ENCODE peak calls at places on chromosomes 3 and 15, in eight cellular contexts. D is neural crest cell, N is coronary artery, I is uterus, O is breast epithelium, G is endothelial cell, R is HCT116, X is neural progenitor cell. Z is an unnamed sample.

GRCh38 chr3:120094776-120095225 is 554 bp upstream of the GSK3B start:
- DNase-seq in G (no peak), X (peak), D (peak), I (no peak), R (no peak), N (peak), O (peak), Z (peak)

GRCh38 chr15:62164500-62165028 is 521 bp downstream of the C2CD4B start:
- DNase-seq in O (no peak), I (no peak), G (peak), X (peak), D (peak), R (no peak), N (no peak), Z (peak)

GRCh38 chr15:79212589-79213139 is 69.9 kb upstream of the ANKRD34C start:
- DNase-seq in R (no peak), I (no peak), X (peak), O (no peak), N (no peak), D (no peak), G (no peak), Z (no peak)

GRCh38 chr3:113088616-113089015 is 97.8 kb downstream of the GTPBP8 start:
- DNase-seq in N (no peak), D (no peak), X (no peak), R (no peak), I (no peak), G (no peak), O (no peak), Z (no peak)

GRCh38 chr3:56801597-56802410 is at the start of gene ARHGEF3:
- DNase-seq in G (peak), N (peak), R (peak), O (peak), D (peak), I (peak), X (peak), Z (peak)

GRCh38 chr3:27483117-27484001 is 825 bp downstream of the SLC4A7 start:
- DNase-seq in I (peak), G (peak), N (peak), D (peak), R (no peak), X (peak), O (no peak), Z (peak)

GRCh38 chr3:129004639-129005295 is 3.7 kb downstream of the EFCC1 start:
- DNase-seq in G (no peak), D (no peak), N (no peak), R (no peak), X (no peak), I (no peak), O (no peak), Z (no peak)

GRCh38 chr15:91982401-91982800 is 128.9 kb downstream of the SLCO3A1 start:
- DNase-seq in G (no peak), R (no peak), X (no peak), O (no peak), N (no peak), I (no peak), D (no peak), Z (no peak)

GRCh38 chr3:11452988-11453847 is 181.0 kb downstream of the ATG7 start:
- DNase-seq in N (no peak), O (no peak), R (no peak), D (no peak), G (no peak), I (peak), X (peak), Z (no peak)

GRCh38 chr3:152202976-152203626 is 65.6 kb upstream of the MBNL1 start:
- DNase-seq in R (no peak), N (no peak), D (no peak), I (no peak), O (no peak), G (no peak), X (no peak), Z (no peak)

GRCh38 chr3:39577541-39577940 is 110.1 kb downstream of the MOBP start:
- DNase-seq in D (no peak), O (no peak), R (no peak), N (no peak), I (no peak), X (peak), G (no peak), Z (peak)

GRCh38 chr15:56040081-56041035 is 46.9 kb upstream of the NEDD4 start:
- DNase-seq in I (peak), X (peak), N (no peak), G (no peak), D (no peak), R (peak), O (no peak), Z (no peak)

GRCh38 chr3:69983546-69984265 is 15.8 kb upstream of the SAMMSON start:
- DNase-seq in X (no peak), N (no peak), D (no peak), R (no peak), G (no peak), O (no peak), I (no peak), Z (no peak)

GRCh38 chr15:95076381-95076780 is 845.0 kb downstream of the MCTP2 start:
- DNase-seq in G (no peak), N (no peak), O (no peak), I (no peak), X (no peak), D (no peak), R (no peak), Z (no peak)

GRCh38 chr3:67017211-67017610 is 19.1 kb downstream of the KBTBD8 start:
- DNase-seq in O (no peak), D (no peak), R (no peak), X (no peak), I (no peak), N (no peak), G (no peak), Z (no peak)

GRCh38 chr15:46251873-46252272 is 617.0 kb downstream of the SQOR start:
- DNase-seq in N (no peak), R (no peak), O (no peak), X (no peak), D (no peak), I (no peak), G (no peak), Z (no peak)

GRCh38 chr3:49803464-49804140 is 541 bp downstream of the INKA1 start:
- DNase-seq in N (peak), D (peak), G (peak), O (no peak), R (no peak), I (peak), X (peak), Z (peak)
- TF ChIP-seq CTCF in N (no peak), D (no peak), G (no peak), O (no peak), R (no peak), I (no peak), X (no peak), Z (no peak)

GRCh38 chr15:58758141-58758540 is 8.6 kb upstream of the ADAM10 start:
- DNase-seq in X (no peak), D (no peak), O (no peak), G (no peak), R (no peak), I (no peak), N (no peak), Z (no peak)
- TF ChIP-seq CTCF in X (peak), D (no peak), O (no peak), G (no peak), R (no peak), I (no peak), N (no peak), Z (no peak)

GRCh38 chr15:64618138-64618537 is 157.3 kb downstream of the RBPMS2 start:
- DNase-seq in R (no peak), N (no peak), I (no peak), G (no peak), O (no peak), D (no peak), X (no peak), Z (no peak)

GRCh38 chr15:64611085-64611484 is 150.7 kb downstream of the ZNF609 start:
- DNase-seq in D (no peak), X (no peak), O (no peak), I (no peak), N (no peak), R (no peak), G (no peak), Z (no peak)

GRCh38 chr15:64618569-64618968 is 156.8 kb downstream of the RBPMS2 start:
- DNase-seq in D (no peak), N (no peak), R (no peak), O (no peak), G (no peak), X (no peak), I (no peak), Z (no peak)

GRCh38 chr15:64617727-64618126 is 157.3 kb downstream of the ZNF609 start:
- DNase-seq in I (no peak), X (peak), R (no peak), D (no peak), G (no peak), N (no peak), O (no peak), Z (no peak)

GRCh38 chr15:64614519-64614918 is 154.1 kb downstream of the ZNF609 start:
- DNase-seq in G (no peak), I (no peak), O (no peak), N (no peak), D (no peak), R (no peak), X (no peak), Z (no peak)
- TF ChIP-seq CTCF in G (no peak), I (no peak), O (no peak), N (no peak), D (no peak), R (no peak), X (no peak), Z (no peak)

GRCh38 chr3:150825916-150826377 is 63.0 kb upstream of the SIAH2 start:
- DNase-seq in X (no peak), N (no peak), I (no peak), D (no peak), O (no peak), R (no peak), G (no peak), Z (no peak)

GRCh38 chr3:150828997-150829396 is 66.0 kb upstream of the SIAH2 start:
- DNase-seq in I (no peak), R (no peak), D (no peak), N (no peak), O (no peak), G (no peak), X (no peak), Z (no peak)

GRCh38 chr3:150825192-150825915 is 62.4 kb upstream of the SIAH2 start:
- DNase-seq in X (no peak), N (no peak), I (no peak), D (no peak), G (no peak), O (no peak), R (no peak), Z (no peak)

GRCh38 chr3:150828261-150828660 is 65.3 kb upstream of the SIAH2 start:
- DNase-seq in O (no peak), R (no peak), X (no peak), G (no peak), N (no peak), I (no peak), D (no peak), Z (no peak)

GRCh38 chr3:150826466-150827282 is 63.7 kb upstream of the SIAH2 start:
- DNase-seq in G (no peak), X (no peak), O (no peak), I (no peak), R (no peak), N (no peak), D (no peak), Z (no peak)
- TF ChIP-seq CTCF in G (no peak), X (no peak), O (no peak), I (no peak), R (no peak), N (no peak), D (no peak), Z (no peak)

DNA sequence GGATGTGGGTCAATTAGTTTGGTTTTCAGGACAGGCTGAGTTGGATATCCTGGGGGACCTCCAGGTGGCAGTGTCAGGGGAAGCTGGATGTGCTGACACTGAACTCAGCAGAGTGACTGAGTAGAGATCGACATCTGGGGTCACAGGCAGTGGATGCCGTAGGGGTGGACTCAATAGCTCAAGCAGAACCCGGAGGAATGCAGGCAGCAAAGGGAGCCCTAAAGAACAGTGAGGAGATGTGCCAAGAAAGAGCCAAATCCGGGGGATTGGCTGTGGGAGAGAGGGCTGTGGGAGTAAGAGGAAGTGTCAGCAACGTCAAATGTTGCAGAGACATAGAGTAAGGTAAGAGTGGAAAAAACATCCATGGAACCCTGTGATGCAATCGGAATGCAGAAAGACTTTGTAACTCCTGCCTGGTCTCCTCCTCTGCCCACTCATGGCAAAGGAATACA is 11.6 kb downstream of the CCR5AS start:
- DNase-seq in X (no peak), D (no peak), O (no peak), G (no peak), I (no peak), R (no peak), N (peak), Z (no peak)
- TF ChIP-seq CTCF in X (peak), D (no peak), O (no peak), G (no peak), I (no peak), R (peak), N (no peak), Z (no peak)

DNA sequence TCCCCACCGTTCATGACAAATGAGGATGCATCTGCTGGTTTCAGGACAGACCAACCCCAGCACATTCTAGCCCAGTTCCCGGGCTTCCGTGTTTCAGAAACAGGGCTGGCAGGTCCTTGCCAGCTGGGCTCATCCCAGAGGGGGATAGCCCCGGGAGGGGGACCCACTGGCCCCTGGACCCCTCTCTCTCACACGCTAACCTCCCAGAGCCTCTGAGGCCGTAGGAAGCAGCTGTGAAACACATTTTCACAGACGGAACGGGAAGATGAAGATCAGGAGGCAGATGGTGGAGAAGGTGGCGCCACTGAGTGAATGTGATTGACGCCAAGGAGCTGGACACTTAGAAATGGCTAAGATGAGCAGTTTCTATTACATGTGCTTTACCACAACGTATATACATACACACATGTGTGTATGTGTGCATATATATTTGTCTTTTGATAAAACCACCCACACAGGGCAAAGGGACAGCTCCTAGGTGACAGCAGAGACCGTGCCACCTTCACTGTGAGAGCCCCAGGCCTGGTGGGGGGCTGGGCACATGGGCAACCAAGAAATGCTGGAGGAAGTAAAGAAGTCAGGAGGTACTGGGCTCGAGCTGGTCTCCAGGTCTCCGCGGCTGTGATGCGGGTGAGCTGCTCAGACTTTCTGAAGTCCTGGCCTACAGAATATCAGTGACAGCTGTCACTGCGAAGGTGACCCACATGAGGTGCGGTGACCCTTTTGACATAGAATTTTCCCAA is 168.6 kb upstream of the IQSEC1 start:
- DNase-seq in O (no peak), G (no peak), X (no peak), R (no peak), N (no peak), D (no peak), I (no peak), Z (no peak)
- TF ChIP-seq CTCF in O (no peak), G (no peak), X (no peak), R (peak), N (no peak), D (no peak), I (no peak), Z (no peak)

DNA sequence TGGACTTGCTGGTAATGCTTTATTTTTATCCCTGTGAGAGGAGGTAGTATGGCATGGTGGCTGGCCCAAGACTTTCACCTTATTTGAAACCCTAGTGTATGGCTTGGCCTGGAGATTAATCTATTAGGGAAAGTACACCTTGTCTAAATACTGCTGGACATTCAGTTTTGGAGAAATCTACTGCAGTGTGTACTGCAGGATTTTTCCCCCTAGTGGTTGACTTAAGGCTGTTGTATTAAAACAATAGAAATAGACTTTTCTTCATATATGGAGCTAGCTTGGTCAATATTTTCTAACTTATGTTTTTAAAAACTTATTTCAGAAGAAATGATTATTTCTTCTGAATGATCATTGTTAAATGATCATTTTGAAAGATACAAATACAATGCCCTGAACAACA is 13.9 kb upstream of the SLITRK3 start:
- DNase-seq in N (no peak), O (no peak), G (no peak), I (no peak), R (peak), X (no peak), D (no peak), Z (no peak)
- TF ChIP-seq CTCF in N (no peak), O (no peak), G (peak), I (peak), R (peak), X (peak), D (peak), Z (peak)

GRCh38 chr3:105598047-105598796 is 231.5 kb downstream of the ALCAM start:
- DNase-seq in X (no peak), R (peak), O (no peak), D (no peak), G (no peak), I (no peak), N (no peak), Z (no peak)
- TF ChIP-seq CTCF in X (no peak), R (no peak), O (no peak), D (no peak), G (no peak), I (no peak), N (no peak), Z (no peak)

DNA sequence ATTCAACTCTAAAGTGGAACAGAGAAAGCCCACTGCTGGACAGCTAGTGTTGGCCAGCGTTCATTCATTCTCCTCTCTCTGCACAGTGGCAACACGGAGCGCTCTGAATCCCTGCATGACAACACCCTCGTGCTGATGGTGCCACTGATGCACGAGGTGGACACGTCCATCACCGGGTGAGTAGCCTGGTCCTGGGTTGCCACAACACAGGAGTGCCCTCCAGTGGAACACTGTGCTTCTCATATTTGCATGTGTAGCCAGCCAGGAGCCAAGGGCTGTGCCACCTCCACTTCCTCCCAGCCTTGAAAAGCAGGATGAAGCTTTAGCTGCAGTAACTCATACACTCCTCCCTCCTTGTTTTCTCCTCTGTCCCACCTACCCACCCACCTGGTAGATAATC is 120.0 kb upstream of the CTDSPL start:
- DNase-seq in X (peak), O (no peak), I (no peak), D (no peak), N (no peak), G (peak), R (peak), Z (no peak)
- TF ChIP-seq CTCF in X (peak), O (no peak), I (peak), D (peak), N (peak), G (no peak), R (peak), Z (no peak)

DNA sequence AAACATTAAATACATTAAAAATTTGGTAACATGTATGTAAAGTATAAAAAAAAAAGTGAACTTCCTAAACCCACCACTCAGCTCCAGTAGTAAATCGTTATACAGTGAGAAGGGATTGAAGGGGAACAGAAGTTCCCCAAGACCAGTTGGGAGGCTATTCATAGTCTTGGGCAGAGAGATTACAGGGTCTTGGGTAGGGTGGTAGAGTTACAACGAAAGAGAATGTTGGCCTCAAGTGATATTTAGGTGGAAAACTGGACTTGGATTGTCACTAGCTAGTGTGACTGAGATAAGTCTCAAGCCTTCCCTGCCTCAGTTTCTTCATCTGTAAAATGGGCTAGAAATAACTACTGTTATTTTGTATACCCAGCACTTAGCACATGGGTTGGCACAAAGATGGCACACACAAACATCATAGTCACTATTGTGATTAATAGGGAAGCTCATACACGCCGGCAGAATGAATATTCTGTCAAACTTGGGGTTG is 431 bp upstream of the YEATS2 start:
- DNase-seq in G (no peak), O (no peak), X (no peak), N (no peak), D (no peak), I (no peak), R (no peak), Z (no peak)
- TF ChIP-seq CTCF in G (no peak), O (no peak), X (no peak), N (no peak), D (no peak), I (no peak), R (no peak), Z (no peak)

Z was measured in nephron progenitor cell.